ENCODE peak calls at places on chromosomes 1 and 21, in ten cellular contexts. One of them, this sample, is unnamed.

GRCh38 chr1:219374636-219375035 is 201.0 kb downstream of the LYPLAL1 start:
- DNase-seq in sigmoid colon: no peak
- DNase-seq in RPMI8226: no peak
- DNase-seq in SHP77 treated with DMSO at 0.1 percent for 48 hours: no peak
- DNase-seq in fibroblast of mammary gland: no peak
- DNase-seq in KG1: no peak
- DNase-seq in CD8-positive, alpha-beta T cell: no peak
- DNase-seq in stimulated activated CD8-positive, alpha-beta memory T cell treated with anti-CD3 and anti-CD28 coated beads, Interleukin-7, amount 100 ng/mL, for 1 hour: no peak
- DNase-seq in T-cell: no peak
- DNase-seq in NCI-H345: no peak
- DNase-seq in this sample: no peak

GRCh38 chr1:174217787-174218574 is 58.7 kb downstream of the RABGAP1L start:
- DNase-seq in RPMI8226: peak; percentile 54
- DNase-seq in KG1: peak; percentile 8
- DNase-seq in NCI-H345: peak; percentile 41
- DNase-seq in sigmoid colon: no peak
- DNase-seq in CD8-positive, alpha-beta T cell: no peak
- DNase-seq in SHP77 treated with DMSO at 0.1 percent for 48 hours: peak; percentile 17
- DNase-seq in stimulated activated CD8-positive, alpha-beta memory T cell treated with anti-CD3 and anti-CD28 coated beads, Interleukin-7, amount 100 ng/mL, for 1 hour: no peak
- DNase-seq in fibroblast of mammary gland: peak; percentile 56
- DNase-seq in T-cell: no peak
- DNase-seq in this sample: no peak

GRCh38 chr21:28177008-28177603 is 815.6 kb downstream of the LTN1 start:
- DNase-seq in T-cell: no peak
- DNase-seq in stimulated activated CD8-positive, alpha-beta memory T cell treated with anti-CD3 and anti-CD28 coated beads, Interleukin-7, amount 100 ng/mL, for 1 hour: no peak
- DNase-seq in CD8-positive, alpha-beta T cell: no peak
- DNase-seq in SHP77 treated with DMSO at 0.1 percent for 48 hours: no peak
- DNase-seq in KG1: no peak
- DNase-seq in fibroblast of mammary gland: no peak
- DNase-seq in NCI-H345: no peak
- DNase-seq in sigmoid colon: no peak
- DNase-seq in RPMI8226: no peak
- DNase-seq in this sample: no peak

GRCh38 chr1:84571150-84571535 is 3.1 kb downstream of the CTBS start:
- DNase-seq in CD8-positive, alpha-beta T cell: no peak
- DNase-seq in fibroblast of mammary gland: peak; percentile 74
- DNase-seq in RPMI8226: no peak
- DNase-seq in sigmoid colon: no peak
- DNase-seq in KG1: no peak
- DNase-seq in T-cell: no peak
- DNase-seq in stimulated activated CD8-positive, alpha-beta memory T cell treated with anti-CD3 and anti-CD28 coated beads, Interleukin-7, amount 100 ng/mL, for 1 hour: no peak
- DNase-seq in SHP77 treated with DMSO at 0.1 percent for 48 hours: no peak
- DNase-seq in NCI-H345: no peak
- DNase-seq in this sample: no peak

GRCh38 chr1:65278344-65279091 is 30.8 kb upstream of the DNAJC6 start:
- DNase-seq in stimulated activated CD8-positive, alpha-beta memory T cell treated with anti-CD3 and anti-CD28 coated beads, Interleukin-7, amount 100 ng/mL, for 1 hour: no peak
- DNase-seq in T-cell: no peak
- DNase-seq in fibroblast of mammary gland: no peak
- DNase-seq in KG1: no peak
- DNase-seq in CD8-positive, alpha-beta T cell: no peak
- DNase-seq in SHP77 treated with DMSO at 0.1 percent for 48 hours: no peak
- DNase-seq in sigmoid colon: no peak
- DNase-seq in NCI-H345: no peak
- DNase-seq in RPMI8226: no peak
- DNase-seq in this sample: no peak

GRCh38 chr1:31955917-31956736 is 18.0 kb upstream of the PTP4A2 start:
- DNase-seq in NCI-H345: no peak
- DNase-seq in CD8-positive, alpha-beta T cell: peak; percentile 42
- DNase-seq in stimulated activated CD8-positive, alpha-beta memory T cell treated with anti-CD3 and anti-CD28 coated beads, Interleukin-7, amount 100 ng/mL, for 1 hour: no peak
- DNase-seq in sigmoid colon: peak; percentile 93
- DNase-seq in T-cell: peak; percentile 68
- DNase-seq in SHP77 treated with DMSO at 0.1 percent for 48 hours: no peak
- DNase-seq in KG1: peak; percentile 76
- DNase-seq in fibroblast of mammary gland: peak; percentile 99
- DNase-seq in RPMI8226: peak; percentile 82
- DNase-seq in this sample: peak; percentile 68

GRCh38 chr1:229087906-229088305 is 183.0 kb upstream of the RAB4A start:
- DNase-seq in sigmoid colon: no peak
- DNase-seq in fibroblast of mammary gland: no peak
- DNase-seq in CD8-positive, alpha-beta T cell: no peak
- DNase-seq in stimulated activated CD8-positive, alpha-beta memory T cell treated with anti-CD3 and anti-CD28 coated beads, Interleukin-7, amount 100 ng/mL, for 1 hour: no peak
- DNase-seq in T-cell: no peak
- DNase-seq in SHP77 treated with DMSO at 0.1 percent for 48 hours: no peak
- DNase-seq in RPMI8226: no peak
- DNase-seq in NCI-H345: no peak
- DNase-seq in KG1: no peak
- DNase-seq in this sample: no peak

GRCh38 chr1:192824511-192824910 is 15.7 kb downstream of the RGS2 start:
- DNase-seq in fibroblast of mammary gland: no peak
- DNase-seq in stimulated activated CD8-positive, alpha-beta memory T cell treated with anti-CD3 and anti-CD28 coated beads, Interleukin-7, amount 100 ng/mL, for 1 hour: no peak
- DNase-seq in SHP77 treated with DMSO at 0.1 percent for 48 hours: no peak
- DNase-seq in RPMI8226: no peak
- DNase-seq in sigmoid colon: no peak
- DNase-seq in NCI-H345: no peak
- DNase-seq in CD8-positive, alpha-beta T cell: no peak
- DNase-seq in T-cell: no peak
- DNase-seq in KG1: no peak
- DNase-seq in this sample: no peak

GRCh38 chr1:202697038-202697437 is 13.2 kb downstream of the SYT2 start:
- DNase-seq in stimulated activated CD8-positive, alpha-beta memory T cell treated with anti-CD3 and anti-CD28 coated beads, Interleukin-7, amount 100 ng/mL, for 1 hour: no peak
- DNase-seq in RPMI8226: no peak
- DNase-seq in CD8-positive, alpha-beta T cell: no peak
- DNase-seq in SHP77 treated with DMSO at 0.1 percent for 48 hours: no peak
- DNase-seq in T-cell: no peak
- DNase-seq in KG1: no peak
- DNase-seq in sigmoid colon: no peak
- DNase-seq in NCI-H345: no peak
- DNase-seq in fibroblast of mammary gland: no peak
- DNase-seq in this sample: no peak

GRCh38 chr1:117128323-117129079 is 7.0 kb upstream of the TRIM45 start:
- DNase-seq in KG1: peak; percentile 11
- DNase-seq in CD8-positive, alpha-beta T cell: no peak
- DNase-seq in fibroblast of mammary gland: peak; percentile 64
- DNase-seq in T-cell: no peak
- DNase-seq in NCI-H345: peak; percentile 62
- DNase-seq in SHP77 treated with DMSO at 0.1 percent for 48 hours: no peak
- DNase-seq in stimulated activated CD8-positive, alpha-beta memory T cell treated with anti-CD3 and anti-CD28 coated beads, Interleukin-7, amount 100 ng/mL, for 1 hour: no peak
- DNase-seq in sigmoid colon: no peak
- DNase-seq in RPMI8226: peak; percentile 4
- DNase-seq in this sample: no peak

GRCh38 chr1:64302971-64303370 is 99.5 kb downstream of the UBE2U start:
- DNase-seq in KG1: no peak
- DNase-seq in sigmoid colon: no peak
- DNase-seq in SHP77 treated with DMSO at 0.1 percent for 48 hours: no peak
- DNase-seq in T-cell: no peak
- DNase-seq in NCI-H345: no peak
- DNase-seq in stimulated activated CD8-positive, alpha-beta memory T cell treated with anti-CD3 and anti-CD28 coated beads, Interleukin-7, amount 100 ng/mL, for 1 hour: no peak
- DNase-seq in fibroblast of mammary gland: peak; percentile 29
- DNase-seq in CD8-positive, alpha-beta T cell: no peak
- DNase-seq in RPMI8226: no peak
- DNase-seq in this sample: no peak

GRCh38 chr1:205279986-205280385 is 41.6 kb downstream of the NUAK2 start:
- DNase-seq in stimulated activated CD8-positive, alpha-beta memory T cell treated with anti-CD3 and anti-CD28 coated beads, Interleukin-7, amount 100 ng/mL, for 1 hour: no peak
- DNase-seq in T-cell: no peak
- DNase-seq in fibroblast of mammary gland: no peak
- DNase-seq in CD8-positive, alpha-beta T cell: no peak
- DNase-seq in sigmoid colon: no peak
- DNase-seq in RPMI8226: peak; percentile 49
- DNase-seq in SHP77 treated with DMSO at 0.1 percent for 48 hours: no peak
- DNase-seq in KG1: no peak
- DNase-seq in NCI-H345: no peak
- DNase-seq in this sample: no peak

GRCh38 chr1:5811419-5811818 is 180.8 kb downstream of the NPHP4 start:
- DNase-seq in KG1: no peak
- DNase-seq in SHP77 treated with DMSO at 0.1 percent for 48 hours: peak; percentile 53
- DNase-seq in CD8-positive, alpha-beta T cell: no peak
- DNase-seq in T-cell: no peak
- DNase-seq in stimulated activated CD8-positive, alpha-beta memory T cell treated with anti-CD3 and anti-CD28 coated beads, Interleukin-7, amount 100 ng/mL, for 1 hour: no peak
- DNase-seq in fibroblast of mammary gland: no peak
- DNase-seq in RPMI8226: peak; percentile 43
- DNase-seq in NCI-H345: no peak
- DNase-seq in sigmoid colon: no peak
- DNase-seq in this sample: no peak

GRCh38 chr1:9774744-9775679 is 48.8 kb downstream of the CLSTN1 start:
- DNase-seq in NCI-H345: no peak
- DNase-seq in KG1: no peak
- DNase-seq in RPMI8226: no peak
- DNase-seq in T-cell: no peak
- DNase-seq in stimulated activated CD8-positive, alpha-beta memory T cell treated with anti-CD3 and anti-CD28 coated beads, Interleukin-7, amount 100 ng/mL, for 1 hour: no peak
- DNase-seq in fibroblast of mammary gland: no peak
- DNase-seq in CD8-positive, alpha-beta T cell: no peak
- DNase-seq in SHP77 treated with DMSO at 0.1 percent for 48 hours: no peak
- DNase-seq in sigmoid colon: peak; percentile 54
- DNase-seq in this sample: no peak

GRCh38 chr1:99447716-99448115 is 183.4 kb downstream of the PLPPR4 start:
- DNase-seq in SHP77 treated with DMSO at 0.1 percent for 48 hours: no peak
- DNase-seq in NCI-H345: no peak
- DNase-seq in sigmoid colon: no peak
- DNase-seq in RPMI8226: no peak
- DNase-seq in fibroblast of mammary gland: peak; percentile 52
- DNase-seq in CD8-positive, alpha-beta T cell: no peak
- DNase-seq in T-cell: no peak
- DNase-seq in stimulated activated CD8-positive, alpha-beta memory T cell treated with anti-CD3 and anti-CD28 coated beads, Interleukin-7, amount 100 ng/mL, for 1 hour: no peak
- DNase-seq in KG1: no peak
- DNase-seq in this sample: no peak

GRCh38 chr1:101356604-101357443 is 120.0 kb downstream of the S1PR1 start:
- DNase-seq in fibroblast of mammary gland: no peak
- DNase-seq in stimulated activated CD8-positive, alpha-beta memory T cell treated with anti-CD3 and anti-CD28 coated beads, Interleukin-7, amount 100 ng/mL, for 1 hour: no peak
- DNase-seq in RPMI8226: no peak
- DNase-seq in NCI-H345: no peak
- DNase-seq in SHP77 treated with DMSO at 0.1 percent for 48 hours: no peak
- DNase-seq in T-cell: no peak
- DNase-seq in KG1: no peak
- DNase-seq in CD8-positive, alpha-beta T cell: no peak
- DNase-seq in sigmoid colon: no peak
- DNase-seq in this sample: no peak

This sample was measured in NK-92 treated with Interleukin-12 subunit alpha and Interleukin-12 subunit beta, amount 100 ng/mL, for 24 hours.